ENCODE peak calls at places on chromosomes 7 and 10, in seven cellular contexts. X is Calu3; I is stimulated activated CD4-positive, alpha-beta T cell treated with anti-CD3 and anti-CD28 coated beads, Interleukin-4, amount 100 ng/mL, for 48 hours; Z is nephron progenitor cell; C is B cell; L is LNCaP clone FGC; P is left ventricle myocardium inferior. Y is an unnamed sample.

GRCh38 chr7:94003446-94004023 is 620 bp downstream of the BET1 start:
- DNase-seq in Z (no peak), P (no peak), X (no peak), I (no peak), C (no peak), L (no peak), Y (no peak)

GRCh38 chr7:45267262-45267661 is 109.7 kb downstream of the RAMP3 start:
- DNase-seq in I (no peak), X (no peak), P (no peak), L (no peak), C (no peak), Z (peak; percentile 10), Y (no peak)

GRCh38 chr10:110209399-110209925 is 2.1 kb downstream of the MXI1 start:
- DNase-seq in L (peak; percentile 34), P (peak; percentile 65), I (peak; percentile 61), X (peak; percentile 39), C (peak; percentile 59), Z (peak; percentile 66), Y (peak; percentile 59)

GRCh38 chr7:148142660-148143248 is 447.8 kb upstream of the C7orf33 start:
- DNase-seq in I (no peak), X (peak; percentile 17), P (no peak), L (peak; percentile 62), Z (peak; percentile 25), C (no peak), Y (peak; percentile 25)

GRCh38 chr10:87589653-87590052 is 70.0 kb upstream of the PAPSS2 start:
- DNase-seq in I (no peak), X (no peak), P (no peak), C (no peak), Z (no peak), L (no peak), Y (no peak)

GRCh38 chr7:113015038-113015645 is 71.5 kb downstream of the GPR85 start:
- DNase-seq in C (no peak), Z (no peak), L (peak; percentile 27), P (no peak), I (no peak), X (peak; percentile 3), Y (no peak)

GRCh38 chr10:89419548-89419947 is 5.2 kb downstream of the IFIT5 start:
- DNase-seq in P (no peak), L (no peak), Z (no peak), C (peak; percentile 64), X (no peak), I (no peak), Y (no peak)

GRCh38 chr10:74683067-74683466 is 143.3 kb upstream of the KAT6B start:
- DNase-seq in P (no peak), C (no peak), L (no peak), Z (no peak), I (no peak), X (no peak), Y (no peak)

GRCh38 chr7:28533731-28534531 is 121.6 kb downstream of the CREB5 start:
- DNase-seq in L (no peak), P (peak; percentile 54), I (no peak), Z (peak; percentile 17), C (no peak), X (no peak), Y (peak; percentile 29)

Y was measured in neural crest cell.